ENCODE peak calls at places on chromosomes 2 and 18, in seven cellular contexts. L, F, V, X, M, D and K are unnamed samples.
A peak's percentile ranks its signal among the peaks of the same experiment; 100 is the strongest.

GRCh38 chr2:217650229-217650628 is 352.6 kb downstream of the TNS1 start:
- DNase-seq in X (peak; percentile 3), L (no peak), D (no peak), M (no peak), F (no peak), V (no peak), K (no peak)

GRCh38 chr2:44120428-44120827 is 48.2 kb upstream of the PPM1B start:
- DNase-seq in M (no peak), D (no peak), V (no peak), F (no peak), L (no peak), X (no peak), K (no peak)

GRCh38 chr2:45170976-45171514 is 161.8 kb upstream of the SIX2 start:
- DNase-seq in X (no peak), L (no peak), F (no peak), D (no peak), V (no peak), M (no peak), K (no peak)

GRCh38 chr2:117523267-117523666 is 291.2 kb upstream of the DDX18 start:
- DNase-seq in V (peak; percentile 61), D (peak; percentile 66), L (peak; percentile 16), X (peak; percentile 94), M (no peak), F (peak; percentile 79), K (peak; percentile 62)

GRCh38 chr2:120820263-120820884 is 84.7 kb downstream of the GLI2 start:
- DNase-seq in V (no peak), F (no peak), D (no peak), M (peak; percentile 69), L (no peak), X (no peak), K (peak; percentile 38)

GRCh38 chr2:79717364-79718007 is 204.6 kb downstream of the CTNNA2 start:
- DNase-seq in X (no peak), D (no peak), V (no peak), M (no peak), F (no peak), L (no peak), K (no peak)

GRCh38 chr2:169050476-169051240 is 18.7 kb upstream of the DHRS9 start:
- DNase-seq in V (no peak), F (no peak), X (no peak), L (no peak), M (no peak), D (no peak), K (no peak)

GRCh38 chr2:111703759-111704158 is 180.2 kb downstream of the ANAPC1 start:
- DNase-seq in F (no peak), X (no peak), L (peak; percentile 52), V (no peak), D (no peak), M (no peak), K (no peak)

GRCh38 chr18:10378688-10379465 is 75.6 kb upstream of the APCDD1 start:
- DNase-seq in X (no peak), F (no peak), L (no peak), D (no peak), M (no peak), V (no peak), K (no peak)

GRCh38 chr2:172931256-172931894 is 144.3 kb upstream of the MAP3K20 start:
- DNase-seq in L (no peak), D (no peak), V (no peak), M (no peak), X (no peak), F (no peak), K (no peak)

GRCh38 chr2:11583203-11583752 is 49.4 kb downstream of the GREB1 start:
- DNase-seq in X (no peak), M (no peak), D (no peak), F (no peak), L (peak; percentile 34), V (no peak), K (peak; percentile 69)

GRCh38 chr18:11392292-11392691 is 217.1 kb upstream of the SLC35G4 start:
- DNase-seq in D (no peak), X (no peak), F (no peak), M (no peak), L (no peak), V (no peak), K (no peak)

GRCh38 chr2:169363027-169363569 is 764 bp upstream of the LRP2 start:
- DNase-seq in M (no peak), L (no peak), V (no peak), F (no peak), X (peak; percentile 10), D (no peak), K (no peak)

GRCh38 chr2:10490806-10491291 is 42.7 kb upstream of the ODC1 start:
- DNase-seq in M (peak; percentile 35), X (peak; percentile 96), V (no peak), D (no peak), L (no peak), F (no peak), K (no peak)

GRCh38 chr2:1856922-1857321 is 112.6 kb upstream of the PXDN start:
- DNase-seq in V (no peak), X (no peak), M (no peak), F (no peak), D (no peak), L (no peak), K (no peak)

GRCh38 chr18:59502222-59502898 is 143.3 kb upstream of the LMAN1 start:
- DNase-seq in D (peak; percentile 30), F (no peak), L (no peak), V (no peak), M (no peak), X (no peak), K (peak; percentile 65)

GRCh38 chr2:105625632-105626031 is 119.1 kb upstream of the NCK2 start:
- DNase-seq in L (no peak), F (no peak), M (no peak), X (no peak), D (no peak), V (no peak), K (no peak)

GRCh38 chr2:202760848-202761247 is 110.7 kb downstream of the ICA1L start:
- DNase-seq in M (no peak), X (no peak), D (no peak), L (no peak), F (no peak), V (no peak), K (no peak)

GRCh38 chr18:76441002-76441667 is 53.9 kb downstream of the ZNF516 start:
- DNase-seq in L (no peak), M (no peak), V (no peak), X (no peak), D (no peak), F (peak; percentile 51), K (no peak)

GRCh38 chr2:235780410-235780809 is 286.6 kb downstream of the AGAP1 start:
- DNase-seq in M (no peak), X (no peak), L (no peak), V (no peak), D (no peak), F (no peak), K (no peak)

GRCh38 chr2:187008111-187008510 is 159.1 kb upstream of the ZSWIM2 start:
- DNase-seq in V (no peak), X (no peak), M (no peak), F (no peak), L (no peak), D (no peak), K (no peak)

GRCh38 chr2:20185176-20186022 is 39.5 kb downstream of the SDC1 start:
- DNase-seq in X (peak; percentile 54), F (peak; percentile 80), M (no peak), L (no peak), D (peak; percentile 7), V (peak; percentile 34), K (no peak)

GRCh38 chr2:65156041-65156440 is 26.1 kb upstream of the RAB1A start:
- DNase-seq in M (no peak), X (no peak), F (no peak), D (no peak), L (no peak), V (no peak), K (no peak)

GRCh38 chr18:49813071-49813320 is 337 bp downstream of the ACAA2 start:
- DNase-seq in D (peak; percentile 33), V (peak; percentile 52), M (peak; percentile 65), X (peak; percentile 71), L (peak; percentile 37), F (peak; percentile 78), K (peak; percentile 45)

GRCh38 chr18:49811151-49811938 is 2.0 kb downstream of the ACAA2 start:
- DNase-seq in F (no peak), D (no peak), L (no peak), X (peak; percentile 57), V (no peak), M (no peak), K (no peak)

GRCh38 chr18:49813321-49814146 is at the start of gene ACAA2:
- DNase-seq in L (peak; percentile 90), F (peak; percentile 94), V (peak; percentile 94), X (peak; percentile 88), M (peak; percentile 93), D (peak; percentile 90), K (peak; percentile 92)

GRCh38 chr18:49814147-49814499 is 790 bp upstream of the ACAA2 start:
- DNase-seq in L (peak; percentile 75), F (peak; percentile 82), M (peak; percentile 86), X (peak; percentile 56), D (peak; percentile 55), V (peak; percentile 62), K (no peak)

DNA sequence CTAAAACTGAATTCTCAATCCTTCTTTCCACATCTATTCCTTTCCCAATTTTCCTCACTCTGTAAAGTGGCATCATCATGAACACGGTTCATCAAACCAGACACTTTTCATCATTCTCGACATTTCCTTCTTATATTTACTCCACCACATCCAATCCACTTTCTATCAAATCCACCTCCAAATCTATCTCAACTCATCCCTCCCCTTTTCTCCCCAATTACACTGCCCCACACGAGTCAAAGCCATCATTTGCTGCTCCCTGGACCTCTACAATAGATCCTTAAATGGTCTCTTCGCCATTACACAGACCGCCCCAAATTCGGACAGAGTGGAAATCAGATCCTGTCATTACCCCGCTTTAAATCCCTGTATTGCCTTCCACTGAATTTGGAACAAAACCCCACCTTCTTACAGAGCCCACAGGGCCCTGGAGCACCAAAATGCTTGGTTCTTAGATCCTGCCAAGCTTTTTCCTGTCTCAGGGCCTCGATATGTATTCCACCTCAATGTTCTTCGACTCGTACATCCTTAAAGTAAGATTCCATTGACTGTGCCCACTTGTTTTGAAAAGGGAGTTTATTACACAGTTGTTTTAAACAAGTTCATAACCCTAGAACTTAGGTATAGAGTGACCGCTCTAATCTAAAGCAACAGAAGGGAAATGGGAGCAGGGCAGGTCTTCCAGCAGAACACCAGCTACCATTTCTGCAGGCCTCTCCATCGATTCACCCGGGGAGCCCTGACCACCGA is 837 bp downstream of the ACAA2 start:
- DNase-seq in F (no peak), L (no peak), M (no peak), D (no peak), V (no peak), X (peak; percentile 23), K (no peak)
- H3K4me3 ChIP-seq in F (peak overlapping the region; percentile 78), L (peak overlapping the region; percentile 85), M (peak overlapping the region; percentile 76), D (peak overlapping the region; percentile 84), V (peak overlapping the region; percentile 87), X (peak overlapping the region; percentile 77), K (peak overlapping the region; percentile 86)

GRCh38 chr2:46914578-46915230 is 902 bp downstream of the MCFD2 start:
- DNase-seq in V (no peak), M (no peak), X (peak; percentile 41), D (no peak), L (no peak), F (no peak), K (no peak)
- H3K27ac ChIP-seq in V (peak overlapping the region; percentile 93), M (peak overlapping the region; percentile 89), X (peak overlapping the region; percentile 92), D (peak overlapping the region; percentile 95), L (peak overlapping the region; percentile 91), F (peak overlapping the region; percentile 97), K (peak overlapping the region; percentile 95)

GRCh38 chr2:176123847-176124273 is 1.3 kb downstream of the HOXD9 start:
- DNase-seq in D (no peak), F (no peak), M (no peak), X (no peak), L (no peak), V (no peak), K (no peak)
- H3K4me3 ChIP-seq in D (peak overlapping the region; percentile 61), F (no peak overlapping the region), M (peak overlapping the region; percentile 57), X (no peak overlapping the region), L (peak overlapping the region; percentile 83), V (no peak overlapping the region), K (no peak overlapping the region)

GRCh38 chr2:241904011-241904718 is 34.6 kb downstream of the RTP5 start:
- DNase-seq in F (peak; percentile 55), M (no peak), D (no peak), L (no peak), V (no peak), X (no peak), K (no peak)
- H3K27ac ChIP-seq in F (no peak overlapping the region), M (no peak overlapping the region), D (no peak overlapping the region), L (no peak overlapping the region), V (no peak overlapping the region), X (no peak overlapping the region), K (no peak overlapping the region)